ENCODE peak calls at places on chromosomes 5 and 9, in seven cellular contexts. B is lung microvascular endothelial cell, R is T-helper 2 cell, X is iris pigment epithelial cell, S is sigmoid colon, V is mucosa of gallbladder, J is left cardiac atrium. D is an unnamed sample.

GRCh38 chr9:127076860-127077657 is 45.4 kb downstream of the ANGPTL2 start:
- DNase-seq in B (no peak), R (no peak), X (no peak), S (peak; percentile 57), V (no peak), J (no peak), D (peak; percentile 8)

GRCh38 chr5:81969226-81969625 is 2.6 kb upstream of the ATG10 start:
- DNase-seq in B (no peak), R (no peak), X (no peak), S (no peak), V (no peak), J (no peak), D (no peak)

GRCh38 chr5:136236479-136237083 is 43.6 kb upstream of the SMIM32 start:
- DNase-seq in B (no peak), R (no peak), X (no peak), S (no peak), V (no peak), J (no peak), D (no peak)

GRCh38 chr5:38938424-38938823 is 92.6 kb downstream of the OSMR start:
- DNase-seq in B (no peak), R (no peak), X (peak; percentile 41), S (no peak), V (no peak), J (no peak), D (peak; percentile 62)

GRCh38 chr9:116574027-116574679 is 113.0 kb upstream of the TRIM32 start:
- DNase-seq in B (no peak), R (no peak), X (no peak), S (no peak), V (peak; percentile 20), J (no peak), D (no peak)

GRCh38 chr5:1235379-1235778 is 10.2 kb downstream of the SLC6A18 start:
- DNase-seq in B (no peak), R (no peak), X (no peak), S (no peak), V (no peak), J (no peak), D (no peak)

GRCh38 chr5:160312139-160312959 is at the start of gene CCNJL:
- DNase-seq in B (peak; percentile 68), R (no peak), X (peak; percentile 33), S (no peak), V (no peak), J (peak; percentile 63), D (peak; percentile 56)

GRCh38 chr9:22039258-22039657 is 30.2 kb upstream of the CDKN2B start:
- DNase-seq in B (no peak), R (no peak), X (peak; percentile 62), S (no peak), V (no peak), J (no peak), D (no peak)

GRCh38 chr9:133046900-133047295 is 14.9 kb upstream of the CEL start:
- DNase-seq in B (no peak), R (no peak), X (no peak), S (no peak), V (no peak), J (no peak), D (no peak)

GRCh38 chr5:52356311-52356918 is 431.3 kb upstream of the ITGA1 start:
- DNase-seq in B (peak; percentile 11), R (no peak), X (peak; percentile 9), S (no peak), V (no peak), J (no peak), D (peak; percentile 2)

GRCh38 chr9:28079677-28080076 is 506.4 kb upstream of the C9orf72 start:
- DNase-seq in B (no peak), R (no peak), X (no peak), S (no peak), V (no peak), J (no peak), D (no peak)

GRCh38 chr9:81902601-81903000 is 25.6 kb upstream of the SPATA31D4 start:
- DNase-seq in B (no peak), R (no peak), X (peak; percentile 61), S (no peak), V (no peak), J (no peak), D (peak; percentile 23)

GRCh38 chr9:13131991-13132390 is 147.5 kb downstream of the MPDZ start:
- DNase-seq in B (no peak), R (no peak), X (no peak), S (no peak), V (no peak), J (no peak), D (no peak)

GRCh38 chr5:177507596-177508216 is 1.9 kb downstream of the DOK3 start:
- DNase-seq in B (no peak), R (no peak), X (no peak), S (no peak), V (no peak), J (no peak), D (no peak)